ENCODE peak calls at places on chromosomes 2 and 18, in four cellular contexts. P is bronchial epithelial cell, C is neural crest cell, A is NCI-H510A treated with DMSO at 0.1 percent for 48 hours. E is an unnamed sample.

GRCh38 chr2:62568983-62569837 is 63.2 kb upstream of the TMEM17 start:
- DNase-seq in C (no peak), P (peak), A (no peak), E (no peak)

GRCh38 chr2:165305391-165306096 is 66.3 kb downstream of the SCN2A start:
- DNase-seq in A (no peak), P (peak), C (no peak), E (no peak)

GRCh38 chr2:121346407-121346806 is 61.4 kb upstream of the TFCP2L1 start:
- DNase-seq in C (no peak), A (no peak), P (peak), E (no peak)

GRCh38 chr2:238895901-238896600 is 48.2 kb downstream of the TWIST2 start:
- DNase-seq in P (no peak), C (peak), A (no peak), E (no peak)

GRCh38 chr2:132400169-132400900 is 16.3 kb upstream of the GPR39 start:
- DNase-seq in P (peak), C (no peak), A (no peak), E (no peak)

GRCh38 chr2:72946466-72946865 is 29.1 kb downstream of the EMX1 start:
- DNase-seq in P (no peak), A (no peak), C (no peak), E (no peak)

GRCh38 chr2:46973687-46974086 is 58.1 kb upstream of the MCFD2 start:
- DNase-seq in P (no peak), A (no peak), C (no peak), E (no peak)

GRCh38 chr2:2734308-2734707 is 403.2 kb upstream of the MYT1L start:
- DNase-seq in A (no peak), C (no peak), P (no peak), E (no peak)

GRCh38 chr2:240502430-240503121 is 55.2 kb downstream of the ANKMY1 start:
- DNase-seq in C (no peak), A (no peak), P (no peak), E (no peak)

GRCh38 chr2:160289803-160290202 is 89.7 kb upstream of the ITGB6 start:
- DNase-seq in P (no peak), A (no peak), C (no peak), E (no peak)

GRCh38 chr2:84841577-84841976 is 39.3 kb downstream of the TRABD2A start:
- DNase-seq in A (no peak), C (no peak), P (no peak), E (no peak)

GRCh38 chr18:47881752-47882455 is 48.6 kb downstream of the SMAD2 start:
- DNase-seq in A (no peak), C (no peak), P (peak), E (no peak)

GRCh38 chr2:137507237-137507636 is 457.0 kb upstream of the HNMT start:
- DNase-seq in P (no peak), A (peak), C (no peak), E (no peak)

GRCh38 chr2:55106148-55106547 is 55.9 kb upstream of the RTN4 start:
- DNase-seq in A (no peak), P (peak), C (no peak), E (no peak)

GRCh38 chr2:16063955-16064633 is 123.7 kb downstream of the MYCN start:
- DNase-seq in C (no peak), P (no peak), A (no peak), E (no peak)

GRCh38 chr2:219555956-219556355 is 12.1 kb downstream of the TMEM198 start:
- DNase-seq in A (no peak), P (no peak), C (no peak), E (no peak)

GRCh38 chr2:191114403-191114886 is 36.3 kb downstream of the STAT4 start:
- DNase-seq in P (peak), A (no peak), C (no peak), E (peak)

GRCh38 chr2:2845796-2846315 is 514.8 kb upstream of the MYT1L start:
- DNase-seq in C (no peak), P (no peak), A (peak), E (no peak)

GRCh38 chr2:84631047-84631446 is 114.7 kb downstream of the DNAH6 start:
- DNase-seq in C (no peak), P (peak), A (peak), E (no peak)

GRCh38 chr2:60735496-60736250 is 20.4 kb upstream of the PAPOLG start:
- DNase-seq in A (peak), P (peak), C (peak), E (no peak)

GRCh38 chr2:28101123-28101522 is 210.6 kb downstream of the BABAM2 start:
- DNase-seq in P (peak), C (no peak), A (no peak), E (no peak)

GRCh38 chr2:25977768-25978167 is 4.5 kb downstream of the KIF3C start:
- DNase-seq in P (peak), A (no peak), C (no peak), E (no peak)

GRCh38 chr18:22585333-22585732 is 167.6 kb upstream of the CTAGE1 start:
- DNase-seq in A (no peak), P (no peak), C (no peak), E (no peak)

GRCh38 chr2:197345846-197346370 is 35.3 kb upstream of the ANKRD44 start:
- DNase-seq in P (peak), C (no peak), A (no peak), E (no peak)

GRCh38 chr2:19885791-19886190 is 16.0 kb downstream of the TTC32 start:
- DNase-seq in C (no peak), P (no peak), A (no peak), E (no peak)

GRCh38 chr2:151827564-151828142 is 568 bp downstream of the ARL5A start:
- DNase-seq in C (peak), A (no peak), P (peak), E (no peak)

GRCh38 chr2:215803150-215803549 is 210.2 kb downstream of the MREG start:
- DNase-seq in P (no peak), A (no peak), C (no peak), E (no peak)

GRCh38 chr18:26386421-26386820 is 160.2 kb downstream of the TAF4B start:
- DNase-seq in C (no peak), P (no peak), A (no peak), E (no peak)

GRCh38 chr2:70958759-70959158 is 19.7 kb upstream of the ANKRD53 start:
- DNase-seq in P (no peak), A (no peak), C (no peak), E (no peak)

GRCh38 chr2:138291805-138292204 is 209.8 kb upstream of the SPOPL start:
- DNase-seq in P (no peak), A (no peak), C (no peak), E (no peak)

GRCh38 chr2:96195410-96196071 is 13.1 kb downstream of the STARD7 start:
- DNase-seq in A (no peak), P (no peak), C (no peak), E (no peak)

GRCh38 chr2:158893474-158893873 is 75.0 kb upstream of the TANC1 start:
- DNase-seq in C (no peak), A (no peak), P (no peak), E (no peak)

GRCh38 chr18:13661051-13661778 is 65.1 kb downstream of the FAM210A start:
- DNase-seq in P (no peak), A (no peak), C (no peak), E (no peak)

GRCh38 chr18:55862693-55863485 is 274.9 kb upstream of the TCF4 start:
- DNase-seq in P (no peak), A (no peak), C (no peak), E (no peak)

GRCh38 chr2:236644502-236644911 is 74.9 kb downstream of the ACKR3 start:
- DNase-seq in A (no peak), C (no peak), P (no peak), E (no peak)

GRCh38 chr2:100789361-100789760 is 30.6 kb upstream of the NPAS2 start:
- DNase-seq in C (no peak), A (no peak), P (no peak), E (no peak)

E was measured in stimulated activated CD4-positive, alpha-beta T cell treated with anti-CD3 and anti-CD28 coated beads, TNF-alpha, amount 100 ng/mL, for 48 hours.